ENCODE peak calls at places on chromosomes 11 and 22, in eight cellular contexts. G is neural progenitor cell; D is GM12865; J is lung; B is CD4-positive, alpha-beta T cell; H is cardiac fibroblast; Q is endothelial cell; O is uterus. N is an unnamed sample.

GRCh38 chr11:105315287-105315686 is 175.7 kb upstream of the CARD18 start:
- DNase-seq in G (peak), D (no peak), J (no peak), B (no peak), H (no peak), Q (no peak), O (no peak), N (no peak)

GRCh38 chr22:46219650-46220049 is 30.4 kb downstream of the CDPF1 start:
- DNase-seq in G (no peak), D (peak), J (no peak), B (no peak), H (no peak), Q (no peak), O (no peak), N (no peak)

GRCh38 chr11:10255388-10256125 is 38.5 kb downstream of the SBF2 start:
- DNase-seq in G (no peak), D (no peak), J (no peak), B (no peak), H (no peak), Q (no peak), O (no peak), N (no peak)

GRCh38 chr22:37973271-37974170 is 10.8 kb downstream of the SOX10 start:
- DNase-seq in G (no peak), D (no peak), J (no peak), B (no peak), H (no peak), Q (no peak), O (no peak), N (no peak)

GRCh38 chr22:17861909-17862308 is 87.6 kb upstream of the BID start:
- DNase-seq in G (no peak), D (no peak), J (no peak), B (no peak), H (no peak), Q (no peak), O (no peak), N (no peak)

GRCh38 chr22:37161442-37161841 is 11.7 kb upstream of the IL2RB start:
- DNase-seq in G (no peak), D (peak), J (no peak), B (no peak), H (no peak), Q (no peak), O (no peak), N (no peak)

GRCh38 chr22:19612866-19613572 is 88.8 kb upstream of the CLDN5 start:
- DNase-seq in G (no peak), D (no peak), J (no peak), B (no peak), H (no peak), Q (no peak), O (no peak), N (no peak)

GRCh38 chr11:116215471-116216113 is 557.2 kb downstream of the BUD13 start:
- DNase-seq in G (peak), D (peak), J (no peak), B (no peak), H (no peak), Q (peak), O (no peak), N (no peak)

GRCh38 chr11:19393941-19394340 is 153.2 kb upstream of the E2F8 start:
- DNase-seq in G (no peak), D (no peak), J (no peak), B (no peak), H (peak), Q (no peak), O (no peak), N (no peak)

GRCh38 chr11:64253043-64253442 is 1.7 kb downstream of the PLCB3 start:
- DNase-seq in G (no peak), D (no peak), J (no peak), B (no peak), H (no peak), Q (no peak), O (no peak), N (no peak)
- TF ChIP-seq CTCF in G (no peak), D (no peak), J (no peak), B (no peak), H (no peak), Q (no peak), O (no peak), N (no peak)

DNA sequence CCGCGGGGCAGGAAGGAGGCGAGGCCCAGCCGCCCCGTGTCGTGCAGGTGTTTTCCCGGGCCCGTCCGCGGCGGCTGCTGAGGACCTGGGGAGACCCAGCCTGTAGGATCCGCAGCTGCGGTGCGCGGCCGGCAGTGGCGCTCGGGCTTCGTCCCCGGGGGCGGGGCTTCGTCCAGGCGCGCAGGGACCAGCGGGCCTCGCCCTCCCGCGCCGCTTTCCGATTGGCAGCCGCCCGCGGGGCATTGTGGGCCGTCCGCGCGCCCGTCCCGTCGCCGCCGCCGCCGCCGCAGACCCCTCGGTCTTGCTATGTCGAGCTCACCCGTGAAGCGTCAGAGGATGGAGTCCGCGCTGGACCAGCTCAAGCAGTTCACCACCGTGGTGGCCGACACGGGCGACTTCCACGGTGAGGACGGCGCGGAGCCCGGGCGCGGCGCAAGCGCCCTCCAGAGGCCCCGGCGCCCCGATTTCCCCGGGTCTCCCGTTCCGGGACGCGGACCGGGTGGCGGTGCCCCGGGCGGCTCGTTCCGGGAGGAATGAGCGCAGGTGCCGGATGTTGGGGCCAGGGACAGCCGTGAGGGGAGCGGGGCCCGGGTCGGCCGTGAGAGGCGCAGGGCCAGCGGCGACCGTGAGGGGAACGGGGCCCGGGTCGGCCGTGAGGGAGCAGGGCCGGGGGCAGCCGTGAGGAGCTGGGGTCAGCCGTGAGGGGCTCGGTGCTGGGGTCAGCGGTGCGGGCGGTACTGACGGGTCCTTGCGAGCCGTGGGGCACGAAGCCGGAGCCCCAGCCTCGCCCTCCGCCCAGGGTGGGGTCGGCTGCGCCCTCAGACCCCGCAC is at the start of gene TALDO1:
- DNase-seq in G (peak), D (peak), J (peak), B (peak), H (peak), Q (peak), O (peak), N (peak)
- TF ChIP-seq CTCF in G (no peak), D (no peak), J (peak), B (peak), H (no peak), Q (no peak), O (peak), N (peak)

GRCh38 chr22:39940757-39941305 is 19.4 kb upstream of the TMA7B start:
- DNase-seq in G (no peak), D (peak), J (no peak), B (no peak), H (no peak), Q (no peak), O (no peak), N (no peak)
- TF ChIP-seq CTCF in G (no peak), D (no peak), J (no peak), B (peak), H (no peak), Q (no peak), O (no peak), N (no peak)

DNA sequence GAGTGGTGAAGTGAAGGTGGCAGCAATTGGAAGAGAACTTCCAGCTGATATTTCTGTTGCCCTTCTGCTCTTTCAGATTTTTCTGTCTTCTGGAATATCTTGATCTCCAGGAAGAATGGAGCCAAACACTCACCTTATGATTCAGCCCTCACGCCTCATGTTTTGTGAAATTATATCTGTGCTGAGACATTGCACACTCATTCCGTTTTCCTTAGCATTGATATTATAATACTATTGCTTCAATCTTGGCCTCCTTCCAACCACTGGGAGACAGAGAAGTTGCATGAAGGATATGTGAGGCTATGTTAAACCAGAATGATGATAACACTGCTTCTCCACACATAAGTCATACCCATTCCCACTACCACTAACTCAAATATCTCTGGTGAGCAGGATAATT is 177.9 kb downstream of the ETS1 start:
- DNase-seq in G (no peak), D (no peak), J (no peak), B (no peak), H (peak), Q (no peak), O (no peak), N (no peak)
- TF ChIP-seq CTCF in G (no peak), D (no peak), J (no peak), B (no peak), H (no peak), Q (no peak), O (no peak), N (no peak)

GRCh38 chr22:30298005-30298701 is 8.8 kb upstream of the CASTOR1 start:
- DNase-seq in G (no peak), D (no peak), J (peak), B (no peak), H (no peak), Q (no peak), O (no peak), N (no peak)
- TF ChIP-seq CTCF in G (no peak), D (no peak), J (no peak), B (no peak), H (no peak), Q (no peak), O (no peak), N (no peak)

GRCh38 chr11:5380740-5381342 is 2.8 kb upstream of the OR51M1 start:
- DNase-seq in G (peak), D (peak), J (peak), B (no peak), H (peak), Q (peak), O (peak), N (no peak)
- TF ChIP-seq CTCF in G (peak), D (peak), J (peak), B (peak), H (peak), Q (peak), O (peak), N (peak)

DNA sequence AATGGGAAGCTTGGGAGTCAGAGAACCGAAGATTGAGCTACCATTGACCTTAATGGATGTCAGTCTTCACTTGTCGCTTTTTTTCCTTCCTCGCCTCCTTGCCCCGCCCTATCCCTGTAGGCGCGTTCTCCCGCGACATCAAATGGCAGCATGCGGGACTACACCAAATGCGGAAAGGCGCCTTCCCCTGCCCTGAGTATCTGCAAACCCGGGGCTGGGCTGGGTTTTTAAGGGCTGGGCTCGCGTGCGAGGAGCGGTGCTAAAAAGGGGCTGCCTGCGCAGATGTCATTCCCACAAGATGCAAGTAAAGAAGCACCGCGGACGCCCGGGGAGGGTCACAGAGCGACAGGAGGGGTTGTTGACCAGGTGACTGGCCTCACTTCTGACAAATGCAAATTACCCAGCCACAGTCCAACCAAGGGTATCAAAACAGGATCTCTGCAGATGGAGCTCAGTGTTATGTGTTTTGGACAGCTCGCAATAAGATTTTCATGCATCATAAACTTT is 4.7 kb upstream of the FAM111B start:
- DNase-seq in G (peak), D (peak), J (peak), B (peak), H (peak), Q (peak), O (peak), N (peak)
- TF ChIP-seq CTCF in G (peak), D (peak), J (peak), B (peak), H (peak), Q (no peak), O (peak), N (peak)

N was measured in type B pancreatic cell.